ENCODE peak calls at places on chromosome 12, in six cellular contexts. V, C, I, Q, G and K are unnamed samples.

GRCh38 chr12:2382391-2383155 is 329.8 kb downstream of the CACNA1C start:
- DNase-seq in C (peak), I (peak), G (no peak), V (no peak), Q (no peak), K (peak)

GRCh38 chr12:17215754-17216153 is 609.8 kb upstream of the LMO3 start:
- DNase-seq in V (no peak), I (no peak), Q (no peak), C (no peak), G (no peak), K (no peak)

GRCh38 chr12:8989425-8989824 is at the start of gene KLRG1:
- DNase-seq in V (no peak), Q (no peak), C (no peak), I (no peak), G (no peak), K (no peak)

GRCh38 chr12:92244036-92244435 is 98.4 kb upstream of the BTG1 start:
- DNase-seq in I (peak), C (peak), V (no peak), Q (no peak), G (no peak), K (peak)

GRCh38 chr12:117367006-117367638 is 5.7 kb upstream of the NOS1 start:
- DNase-seq in Q (no peak), G (peak), I (peak), V (peak), C (peak), K (peak)

GRCh38 chr12:12582895-12583303 is 20.2 kb upstream of the DUSP16 start:
- DNase-seq in G (no peak), C (peak), I (peak), Q (no peak), V (peak), K (peak)

GRCh38 chr12:50581226-50582184 is 76.7 kb downstream of the DIP2B start:
- DNase-seq in C (peak), I (peak), Q (no peak), G (no peak), V (no peak), K (peak)

GRCh38 chr12:78181544-78182162 is 351.0 kb downstream of the NAV3 start:
- DNase-seq in C (peak), G (no peak), V (no peak), I (peak), Q (no peak), K (peak)

GRCh38 chr12:104121001-104121400 is 17.0 kb downstream of the NFYB start:
- DNase-seq in V (no peak), Q (no peak), I (peak), C (peak), G (no peak), K (no peak)

GRCh38 chr12:21459474-21459873 is 22.0 kb downstream of the PYROXD1 start:
- DNase-seq in G (no peak), Q (no peak), V (no peak), C (no peak), I (no peak), K (no peak)

GRCh38 chr12:12784911-12785814 is at the start of gene APOLD1:
- DNase-seq in V (peak), I (peak), C (no peak), G (peak), Q (no peak), K (peak)

GRCh38 chr12:63208956-63209355 is 58.0 kb upstream of the AVPR1A start:
- DNase-seq in C (no peak), Q (no peak), V (no peak), G (no peak), I (no peak), K (no peak)

GRCh38 chr12:109777544-109777943 is 55.7 kb downstream of the TRPV4 start:
- DNase-seq in V (no peak), C (peak), G (no peak), I (peak), Q (no peak), K (peak)

GRCh38 chr12:104687823-104688573 is 231.2 kb downstream of the CHST11 start:
- DNase-seq in C (no peak), V (no peak), I (no peak), G (no peak), Q (no peak), K (no peak)

GRCh38 chr12:5171701-5172100 is 128.0 kb downstream of the KCNA5 start:
- DNase-seq in G (no peak), V (no peak), C (peak), Q (no peak), I (peak), K (peak)

GRCh38 chr12:116969615-116970575 is 59.1 kb downstream of the FBXW8 start:
- DNase-seq in V (no peak), Q (peak), G (peak), C (peak), I (peak), K (no peak)

GRCh38 chr12:30151831-30152230 is 368.1 kb upstream of the TMTC1 start:
- DNase-seq in Q (no peak), I (no peak), G (no peak), C (no peak), V (no peak), K (no peak)

GRCh38 chr12:129310346-129310745 is 457.1 kb downstream of the GLT1D1 start:
- DNase-seq in Q (no peak), G (no peak), V (peak), I (no peak), C (no peak), K (no peak)

GRCh38 chr12:122730215-122731014 is at the start of gene HCAR1:
- DNase-seq in G (no peak), Q (peak), C (peak), I (peak), V (peak), K (peak)

GRCh38 chr12:66813137-66813867 is 134.4 kb upstream of the GRIP1 start:
- DNase-seq in Q (no peak), V (peak), G (no peak), C (no peak), I (no peak), K (no peak)

GRCh38 chr12:111408686-111409402 is 3.1 kb downstream of the SH2B3 start:
- DNase-seq in G (no peak), I (no peak), Q (no peak), V (no peak), C (no peak), K (no peak)

GRCh38 chr12:78392918-78393317 is 471.7 kb upstream of the SYT1 start:
- DNase-seq in V (no peak), Q (no peak), G (no peak), I (peak), C (peak), K (peak)

GRCh38 chr12:19744760-19745218 is 305.5 kb downstream of the AEBP2 start:
- DNase-seq in I (peak), Q (no peak), V (no peak), C (peak), G (no peak), K (peak)

GRCh38 chr12:39459027-39459434 is 16.1 kb upstream of the KIF21A start:
- DNase-seq in I (no peak), V (no peak), G (no peak), Q (no peak), C (no peak), K (no peak)

GRCh38 chr12:105820407-105821140 is 318.2 kb downstream of the NUAK1 start:
- DNase-seq in G (no peak), C (peak), I (peak), Q (no peak), V (peak), K (peak)

GRCh38 chr12:53046655-53047220 is 3.1 kb upstream of the TNS2 start:
- DNase-seq in I (peak), G (peak), V (peak), C (peak), Q (peak), K (peak)

GRCh38 chr12:45553204-45553603 is 176.3 kb upstream of the ARID2 start:
- DNase-seq in I (no peak), V (no peak), C (no peak), G (no peak), Q (no peak), K (no peak)

GRCh38 chr12:76623929-76624328 is 64.4 kb upstream of the OSBPL8 start:
- DNase-seq in G (no peak), Q (no peak), C (peak), V (no peak), I (peak), K (peak)

GRCh38 chr12:105330938-105331804 is 680 bp downstream of the C12orf75 start:
- DNase-seq in I (no peak), G (no peak), V (peak), C (peak), Q (peak), K (no peak)

GRCh38 chr12:112458330-112458729 is 39.6 kb downstream of the PTPN11 start:
- DNase-seq in I (no peak), V (no peak), C (no peak), G (no peak), Q (no peak), K (no peak)

GRCh38 chr12:120734210-120734609 is 8.6 kb downstream of the ACADS start:
- DNase-seq in V (no peak), Q (no peak), I (no peak), C (no peak), G (no peak), K (no peak)

GRCh38 chr12:26806556-26806955 is 26.4 kb downstream of the ITPR2 start:
- DNase-seq in V (no peak), I (no peak), G (no peak), C (no peak), Q (no peak), K (no peak)

GRCh38 chr12:47903927-47904646 is 707 bp downstream of the VDR start:
- DNase-seq in Q (no peak), I (peak), V (peak), C (peak), G (peak), K (peak)

GRCh38 chr12:132687211-132688164 is at the start of the genes POLE and PXMP2:
- DNase-seq in I (peak), Q (peak), V (peak), C (peak), G (peak), K (peak)

GRCh38 chr12:79067977-79068376 is 203.4 kb downstream of the SYT1 start:
- DNase-seq in G (no peak), V (no peak), Q (no peak), I (no peak), C (no peak), K (no peak)

GRCh38 chr12:49703647-49704137 is 3.5 kb downstream of the FMNL3 start:
- DNase-seq in G (no peak), I (peak), Q (no peak), V (no peak), C (peak), K (peak)

GRCh38 chr12:24088751-24089150 is 139.3 kb upstream of the SOX5 start:
- DNase-seq in Q (no peak), C (no peak), V (no peak), I (peak), G (no peak), K (peak)

GRCh38 chr12:93748672-93749403 is 71.7 kb downstream of the CRADD start:
- DNase-seq in C (no peak), I (no peak), Q (no peak), V (no peak), G (no peak), K (no peak)

GRCh38 chr12:93749515-93749914 is 72.3 kb downstream of the CRADD start:
- DNase-seq in G (no peak), I (no peak), C (no peak), V (no peak), Q (no peak), K (no peak)

GRCh38 chr12:93751864-93752610 is 74.9 kb downstream of the CRADD start:
- DNase-seq in G (no peak), Q (no peak), I (peak), C (peak), V (no peak), K (peak)

GRCh38 chr12:93753285-93753684 is 76.1 kb downstream of the CRADD start:
- DNase-seq in V (no peak), Q (no peak), C (no peak), G (no peak), I (no peak), K (no peak)

GRCh38 chr12:93750056-93750455 is 72.9 kb downstream of the CRADD start:
- DNase-seq in Q (no peak), V (no peak), C (no peak), G (no peak), I (no peak), K (no peak)
- H3K4me3 ChIP-seq in Q (no peak), V (no peak), C (no peak), G (no peak), I (no peak), K (no peak)

DNA sequence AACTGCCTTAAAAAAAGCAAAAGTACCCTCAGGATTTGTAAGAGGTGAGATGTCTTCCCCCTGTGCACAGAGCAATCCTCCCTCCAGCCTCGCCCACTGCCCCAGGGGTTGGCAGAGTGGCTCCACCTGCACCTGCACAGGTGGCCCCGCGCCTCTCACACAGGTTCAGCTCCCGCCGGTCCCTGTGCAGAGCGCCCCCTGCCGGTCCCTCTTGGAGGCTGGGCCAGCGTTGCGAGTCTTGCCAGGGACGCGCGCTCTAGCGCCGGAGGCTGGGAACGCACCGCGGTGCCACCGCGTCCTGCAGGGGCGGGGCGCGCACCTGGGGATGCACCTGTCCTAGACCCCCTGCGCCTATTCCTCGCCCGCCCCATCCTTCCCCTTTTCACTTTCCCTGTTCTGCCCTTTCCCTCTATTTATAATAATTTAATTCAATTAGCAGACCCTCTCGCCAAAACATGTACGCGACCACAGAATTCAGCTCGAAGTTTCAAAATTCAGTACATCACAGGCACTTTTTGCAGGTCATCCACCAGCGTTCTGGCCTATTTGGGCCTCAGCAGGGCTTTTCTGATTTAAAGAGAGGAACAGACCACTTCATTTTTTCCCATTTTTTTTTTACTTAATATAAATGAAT is 618.6 kb downstream of the AACS start:
- DNase-seq in G (no peak), C (no peak), I (no peak), Q (no peak), V (peak), K (no peak)
- TF ChIP-seq CTCF in G (peak), C (no peak), I (no peak), Q (no peak), V (peak), K (no peak)

GRCh38 chr12:25194211-25194610 is 749 bp downstream of the DNAI7 start:
- DNase-seq in Q (no peak), G (no peak), I (no peak), V (no peak), C (no peak), K (no peak)
- H3K4me3 ChIP-seq in Q (peak), G (peak), I (no peak), V (peak), C (peak), K (no peak)

DNA sequence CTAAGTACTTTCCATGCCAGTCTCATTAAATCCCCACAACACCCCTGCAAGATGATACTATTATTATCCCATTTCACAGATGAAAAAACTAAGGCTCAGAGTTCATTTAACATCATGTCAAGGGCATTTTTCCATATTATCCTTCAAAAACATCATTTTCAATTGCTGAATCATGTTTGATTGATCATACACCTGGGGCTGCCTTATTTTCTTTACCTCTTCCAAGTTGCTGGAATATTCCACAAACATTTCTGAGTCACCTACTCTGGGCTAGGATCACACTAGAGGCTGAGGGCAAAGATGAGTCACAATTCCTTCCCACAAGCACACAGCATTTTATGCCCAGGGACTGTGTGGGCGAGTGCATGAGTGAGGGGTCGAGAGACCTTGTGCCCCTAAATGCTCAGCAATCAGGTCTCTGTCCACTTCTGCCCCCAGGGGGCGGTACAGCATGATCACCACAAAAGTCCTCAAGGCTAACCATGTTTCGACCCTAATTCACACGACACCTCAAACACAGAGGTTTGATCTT is 14.1 kb upstream of the TMEM119 start:
- DNase-seq in V (no peak), G (no peak), C (peak), Q (no peak), I (peak), K (peak)
- TF ChIP-seq CTCF in V (no peak), G (peak), C (peak), Q (no peak), I (peak), K (peak)

GRCh38 chr12:90067791-90068190 is 359.2 kb upstream of the ATP2B1 start:
- DNase-seq in I (no peak), Q (no peak), G (no peak), V (no peak), C (no peak), K (no peak)

GRCh38 chr12:90061834-90062233 is 353.2 kb upstream of the ATP2B1 start:
- DNase-seq in G (no peak), V (no peak), I (no peak), Q (no peak), C (no peak), K (no peak)

GRCh38 chr12:90065301-90065801 is 356.7 kb upstream of the ATP2B1 start:
- DNase-seq in G (no peak), Q (no peak), C (no peak), V (no peak), I (peak), K (no peak)

GRCh38 chr12:90062799-90063198 is 354.2 kb upstream of the ATP2B1 start:
- DNase-seq in Q (no peak), G (no peak), I (no peak), C (no peak), V (no peak), K (no peak)

DNA sequence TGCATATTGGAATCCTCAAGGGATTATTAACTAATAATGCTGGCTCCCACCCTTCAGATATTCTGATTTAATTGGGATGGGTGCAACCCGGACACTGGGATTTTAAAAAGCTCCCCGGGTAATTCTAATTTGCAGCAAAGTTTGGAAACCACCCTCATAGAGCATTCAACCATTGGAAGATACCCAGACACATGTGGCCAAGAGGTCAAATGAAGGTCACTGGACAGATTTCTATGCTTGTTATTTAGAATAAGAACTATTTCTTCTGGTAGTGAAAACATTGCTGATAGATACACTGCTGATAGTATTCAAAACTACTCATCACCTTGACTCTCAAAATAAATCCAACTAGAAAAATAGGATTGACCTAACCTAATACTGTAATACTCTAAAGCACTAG is 356.1 kb upstream of the ATP2B1 start:
- DNase-seq in C (peak), V (no peak), Q (no peak), G (no peak), I (no peak), K (no peak)
- H3K4me3 ChIP-seq in C (no peak), V (no peak), Q (no peak), G (no peak), I (no peak), K (no peak)

GRCh38 chr12:124404162-124404561 is 109.3 kb downstream of the RFLNA start:
- DNase-seq in V (no peak), C (no peak), G (no peak), Q (peak), I (peak), K (no peak)

GRCh38 chr12:124401563-124402180 is 106.8 kb downstream of the RFLNA start:
- DNase-seq in Q (no peak), V (no peak), G (no peak), C (no peak), I (no peak), K (no peak)

GRCh38 chr12:124405151-124405550 is 110.3 kb downstream of the RFLNA start:
- DNase-seq in G (no peak), C (no peak), I (no peak), Q (no peak), V (no peak), K (no peak)

GRCh38 chr12:124402281-124403066 is 107.6 kb downstream of the RFLNA start:
- DNase-seq in C (no peak), I (no peak), G (no peak), Q (no peak), V (no peak), K (no peak)

GRCh38 chr12:124403273-124403672 is 108.4 kb downstream of the RFLNA start:
- DNase-seq in V (no peak), Q (peak), G (no peak), I (no peak), C (no peak), K (no peak)
- TF ChIP-seq CTCF in V (no peak), Q (no peak), G (no peak), I (no peak), C (no peak), K (no peak)

DNA sequence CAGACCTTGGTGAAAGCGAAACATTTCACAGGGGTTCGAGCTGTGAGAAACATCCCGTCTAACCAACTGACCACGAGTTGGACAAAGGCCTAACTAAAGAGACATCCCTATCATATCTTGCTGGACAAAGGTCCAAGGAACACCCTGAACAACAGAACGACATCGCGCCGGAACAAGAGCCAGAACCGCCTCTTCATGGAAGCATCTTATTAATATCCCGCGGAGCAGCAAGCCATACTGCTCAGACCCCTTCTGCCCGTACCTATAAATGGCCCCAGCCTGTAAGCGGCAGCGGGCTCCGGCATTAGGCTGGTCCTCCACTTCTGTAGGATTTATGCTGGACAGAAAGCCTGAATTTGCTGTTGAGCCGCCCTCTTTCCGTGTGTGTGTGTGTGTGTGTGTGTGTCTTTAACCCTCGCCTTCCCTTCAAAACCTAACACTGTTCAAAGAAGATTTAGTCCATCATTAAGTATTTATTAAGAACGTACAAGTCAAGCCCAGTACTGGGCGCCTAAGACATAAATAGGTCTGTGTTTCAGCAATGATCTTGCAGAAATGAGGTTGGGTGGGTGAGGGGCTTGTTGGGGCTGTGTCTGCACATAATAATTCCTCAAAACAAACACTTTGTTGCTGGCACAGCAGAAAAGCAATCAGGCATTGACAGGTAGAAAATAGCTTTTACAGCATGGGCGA is 1.9 kb downstream of the SLC6A15 start:
- DNase-seq in V (no peak), Q (no peak), I (peak), G (no peak), C (peak), K (peak)
- H3K4me3 ChIP-seq in V (peak), Q (peak), I (peak), G (peak), C (peak), K (peak)

GRCh38 chr12:57627504-57628279 is 5.3 kb downstream of the B4GALNT1 start:
- DNase-seq in G (no peak), Q (no peak), I (no peak), V (peak), C (no peak), K (no peak)
- TF ChIP-seq CTCF in G (no peak), Q (no peak), I (no peak), V (no peak), C (no peak), K (no peak)